ENCODE peak calls at places on chromosomes 3 and 15, in six cellular contexts. One of them, this sample, is unnamed. For H3K36me3, the result is how much of the 10 kb centered on the place peaks cover.

GRCh38 chr15:81908111-81908510 is 137.7 kb downstream of the MEX3B start:
- DNase-seq in WERI-Rb-1: no peak
- DNase-seq in tibial artery: no peak
- DNase-seq in pancreas: no peak
- DNase-seq in left lung: no peak
- DNase-seq in hepatocyte: no peak
- DNase-seq in this sample: no peak

GRCh38 chr15:63379492-63380150 is 2.0 kb downstream of the CA12 start:
- DNase-seq in tibial artery: no peak
- DNase-seq in left lung: no peak
- DNase-seq in pancreas: no peak
- DNase-seq in WERI-Rb-1: no peak
- DNase-seq in hepatocyte: no peak
- DNase-seq in this sample: no peak

GRCh38 chr15:57100136-57100539 is 181.7 kb downstream of the TCF12 start:
- DNase-seq in left lung: no peak
- DNase-seq in hepatocyte: no peak
- DNase-seq in tibial artery: no peak
- DNase-seq in pancreas: no peak
- DNase-seq in WERI-Rb-1: no peak
- DNase-seq in this sample: peak

GRCh38 chr3:179100652-179101051 is 29.0 kb upstream of the ZMAT3 start:
- DNase-seq in pancreas: no peak
- DNase-seq in WERI-Rb-1: no peak
- DNase-seq in hepatocyte: no peak
- DNase-seq in tibial artery: no peak
- DNase-seq in left lung: no peak
- DNase-seq in this sample: no peak

GRCh38 chr3:13698498-13698897 is 149.6 kb downstream of the FBLN2 start:
- DNase-seq in WERI-Rb-1: no peak
- DNase-seq in left lung: no peak
- DNase-seq in pancreas: no peak
- DNase-seq in tibial artery: no peak
- DNase-seq in hepatocyte: no peak
- DNase-seq in this sample: no peak

GRCh38 chr3:155241559-155241958 is 51.9 kb downstream of the STRIT1 start:
- DNase-seq in left lung: no peak
- DNase-seq in pancreas: no peak
- DNase-seq in tibial artery: no peak
- DNase-seq in WERI-Rb-1: peak
- DNase-seq in hepatocyte: no peak
- DNase-seq in this sample: no peak

GRCh38 chr3:188358787-188359493 is 205.0 kb downstream of the LPP start:
- DNase-seq in hepatocyte: no peak
- DNase-seq in tibial artery: no peak
- DNase-seq in left lung: no peak
- DNase-seq in WERI-Rb-1: no peak
- DNase-seq in pancreas: no peak
- DNase-seq in this sample: no peak

GRCh38 chr3:173865900-173866498 is 468.5 kb downstream of the NLGN1 start:
- DNase-seq in WERI-Rb-1: no peak
- DNase-seq in left lung: no peak
- DNase-seq in tibial artery: no peak
- DNase-seq in pancreas: no peak
- DNase-seq in hepatocyte: no peak
- DNase-seq in this sample: no peak

GRCh38 chr3:24100694-24101402 is 155.8 kb downstream of the NR1D2 start:
- DNase-seq in left lung: no peak
- DNase-seq in hepatocyte: peak
- DNase-seq in WERI-Rb-1: no peak
- DNase-seq in pancreas: no peak
- DNase-seq in tibial artery: no peak
- DNase-seq in this sample: no peak

GRCh38 chr3:21328982-21329381 is 422.0 kb downstream of the ZNF385D start:
- DNase-seq in left lung: no peak
- DNase-seq in hepatocyte: no peak
- DNase-seq in pancreas: no peak
- DNase-seq in WERI-Rb-1: no peak
- DNase-seq in tibial artery: no peak
- DNase-seq in this sample: no peak

GRCh38 chr3:39013289-39013688 is 38.5 kb downstream of the SCN11A start:
- DNase-seq in pancreas: no peak
- DNase-seq in hepatocyte: no peak
- DNase-seq in tibial artery: no peak
- DNase-seq in WERI-Rb-1: no peak
- DNase-seq in left lung: no peak
- DNase-seq in this sample: no peak

GRCh38 chr15:33104276-33104675 is 90.2 kb downstream of the FMN1 start:
- DNase-seq in tibial artery: no peak
- DNase-seq in WERI-Rb-1: no peak
- DNase-seq in hepatocyte: no peak
- DNase-seq in pancreas: no peak
- DNase-seq in left lung: no peak
- DNase-seq in this sample: no peak

GRCh38 chr3:31248619-31248992 is 284.1 kb upstream of the STT3B start:
- DNase-seq in WERI-Rb-1: no peak
- DNase-seq in hepatocyte: no peak
- DNase-seq in left lung: no peak
- DNase-seq in pancreas: no peak
- DNase-seq in tibial artery: no peak
- DNase-seq in this sample: no peak

GRCh38 chr15:57165992-57166391 is 210.3 kb upstream of the CGNL1 start:
- DNase-seq in left lung: no peak
- DNase-seq in hepatocyte: no peak
- DNase-seq in tibial artery: no peak
- DNase-seq in pancreas: no peak
- DNase-seq in WERI-Rb-1: no peak
- DNase-seq in this sample: no peak

GRCh38 chr3:73503781-73504180 is 121.0 kb downstream of the PDZRN3 start:
- DNase-seq in left lung: no peak
- DNase-seq in pancreas: no peak
- DNase-seq in WERI-Rb-1: no peak
- DNase-seq in tibial artery: no peak
- DNase-seq in hepatocyte: no peak
- DNase-seq in this sample: peak
- H3K4me3 ChIP-seq in left lung: no peak
- H3K4me3 ChIP-seq in pancreas: no peak
- H3K4me3 ChIP-seq in WERI-Rb-1: no peak
- H3K4me3 ChIP-seq in tibial artery: no peak
- H3K4me3 ChIP-seq in hepatocyte: no peak
- H3K4me3 ChIP-seq in this sample: no peak

GRCh38 chr3:112845772-112846171 is 892 bp downstream of the CD200R1L start:
- DNase-seq in hepatocyte: no peak
- DNase-seq in tibial artery: no peak
- DNase-seq in WERI-Rb-1: no peak
- DNase-seq in left lung: no peak
- DNase-seq in pancreas: no peak
- DNase-seq in this sample: no peak

GRCh38 chr3:112846764-112847163 is at the start of gene CD200R1L:
- DNase-seq in WERI-Rb-1: no peak
- DNase-seq in pancreas: no peak
- DNase-seq in tibial artery: no peak
- DNase-seq in left lung: no peak
- DNase-seq in hepatocyte: no peak
- DNase-seq in this sample: no peak

GRCh38 chr3:112847692-112848091 is 1.0 kb upstream of the CD200R1L start:
- DNase-seq in left lung: no peak
- DNase-seq in pancreas: no peak
- DNase-seq in tibial artery: no peak
- DNase-seq in hepatocyte: no peak
- DNase-seq in WERI-Rb-1: no peak
- DNase-seq in this sample: no peak

DNA sequence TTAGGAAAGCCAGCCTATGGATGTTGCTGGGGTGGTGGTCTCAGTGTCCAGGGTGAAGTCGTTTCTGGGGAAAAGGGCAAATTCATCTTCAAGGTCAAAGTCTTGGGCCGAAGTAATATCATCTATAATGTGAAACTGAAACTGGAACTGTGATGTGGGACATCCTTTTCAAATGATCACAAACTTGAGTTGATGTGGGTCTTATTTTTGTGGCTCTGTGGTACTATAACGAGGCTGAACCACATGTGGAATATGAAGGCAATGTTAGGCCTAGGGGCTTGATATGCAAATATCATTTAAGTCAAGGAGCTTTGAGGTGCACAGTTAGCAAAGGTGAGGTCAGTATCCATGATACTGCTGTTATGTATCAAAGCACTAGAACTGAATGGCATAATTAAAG is 1.5 kb upstream of the CD200R1L start:
- DNase-seq in WERI-Rb-1: no peak
- DNase-seq in pancreas: no peak
- DNase-seq in hepatocyte: no peak
- DNase-seq in tibial artery: no peak
- DNase-seq in left lung: no peak
- DNase-seq in this sample: no peak
- H3K36me3 ChIP-seq in WERI-Rb-1: under half
- H3K36me3 ChIP-seq in pancreas: under half
- H3K36me3 ChIP-seq in hepatocyte: under half
- H3K36me3 ChIP-seq in tibial artery: under half
- H3K36me3 ChIP-seq in left lung: under half
- H3K36me3 ChIP-seq in this sample: under half

GRCh38 chr15:43329222-43329959 is 982 bp downstream of the LCMT2 start:
- DNase-seq in WERI-Rb-1: no peak
- DNase-seq in hepatocyte: no peak
- DNase-seq in pancreas: peak
- DNase-seq in left lung: peak
- DNase-seq in tibial artery: peak
- DNase-seq in this sample: no peak

GRCh38 chr15:43330780-43331086 is 360 bp upstream of the LCMT2 start:
- DNase-seq in pancreas: no peak
- DNase-seq in hepatocyte: no peak
- DNase-seq in WERI-Rb-1: no peak
- DNase-seq in left lung: no peak
- DNase-seq in tibial artery: no peak
- DNase-seq in this sample: no peak

GRCh38 chr15:43325039-43325438 is 5.3 kb downstream of the LCMT2 start:
- DNase-seq in hepatocyte: no peak
- DNase-seq in left lung: no peak
- DNase-seq in pancreas: no peak
- DNase-seq in tibial artery: no peak
- DNase-seq in WERI-Rb-1: no peak
- DNase-seq in this sample: no peak

DNA sequence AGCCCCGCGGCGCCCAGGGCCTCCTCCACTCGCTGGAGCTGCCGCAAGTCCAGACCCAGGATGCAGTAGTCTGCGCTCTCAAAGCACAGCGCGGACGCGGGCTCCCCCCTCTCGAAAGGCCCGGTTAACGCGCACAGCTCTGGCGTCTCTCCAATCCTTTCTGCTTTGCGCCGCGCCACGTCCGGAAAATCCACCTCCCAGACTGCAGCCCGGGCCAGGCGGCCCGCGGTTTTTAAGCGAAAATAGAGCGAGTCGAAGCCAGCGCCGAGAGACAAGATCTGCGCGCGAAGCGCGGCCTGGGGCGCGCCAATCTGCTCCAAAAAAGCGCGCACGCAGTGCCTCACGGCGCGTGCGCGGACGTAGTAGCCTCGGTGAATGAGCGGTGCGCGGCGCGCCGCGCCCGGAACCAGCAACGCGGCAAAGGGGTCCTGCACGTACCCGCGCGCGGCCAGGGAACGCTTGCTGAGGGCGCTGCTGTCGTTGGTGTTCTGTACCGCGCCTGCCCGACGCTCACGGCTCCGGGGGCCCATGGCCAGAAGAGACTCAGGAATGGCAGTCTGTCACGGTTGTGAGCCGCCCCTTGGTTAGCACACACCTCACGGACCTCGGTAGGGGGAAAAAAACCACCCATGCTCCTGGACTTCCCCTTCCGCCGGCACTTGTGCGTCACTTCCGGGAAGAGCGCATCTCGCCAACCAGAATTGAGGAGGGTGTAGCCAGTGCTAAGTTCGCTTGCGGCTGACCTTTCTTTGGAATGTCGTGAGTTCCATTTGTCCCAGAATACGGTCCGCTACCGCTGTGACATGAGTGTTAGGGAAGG is at the start of gene LCMT2:
- DNase-seq in WERI-Rb-1: peak
- DNase-seq in hepatocyte: peak
- DNase-seq in left lung: peak
- DNase-seq in tibial artery: peak
- DNase-seq in pancreas: peak
- DNase-seq in this sample: peak
- TF ChIP-seq CTCF in WERI-Rb-1: no peak
- TF ChIP-seq CTCF in hepatocyte: peak
- TF ChIP-seq CTCF in left lung: no peak
- TF ChIP-seq CTCF in tibial artery: no peak
- TF ChIP-seq CTCF in pancreas: no peak
- TF ChIP-seq CTCF in this sample: no peak

GRCh38 chr15:40088929-40089755 is 19.5 kb downstream of the BMF start:
- DNase-seq in pancreas: no peak
- DNase-seq in left lung: no peak
- DNase-seq in WERI-Rb-1: peak
- DNase-seq in hepatocyte: no peak
- DNase-seq in tibial artery: no peak
- DNase-seq in this sample: no peak
- H3K4me3 ChIP-seq in pancreas: no peak
- H3K4me3 ChIP-seq in left lung: no peak
- H3K4me3 ChIP-seq in WERI-Rb-1: no peak
- H3K4me3 ChIP-seq in hepatocyte: no peak
- H3K4me3 ChIP-seq in tibial artery: no peak
- H3K4me3 ChIP-seq in this sample: no peak

GRCh38 chr3:52349611-52350395 is 33.7 kb downstream of the DNAH1 start:
- DNase-seq in tibial artery: no peak
- DNase-seq in WERI-Rb-1: no peak
- DNase-seq in pancreas: no peak
- DNase-seq in left lung: no peak
- DNase-seq in hepatocyte: no peak
- DNase-seq in this sample: no peak
- H3K36me3 ChIP-seq in tibial artery: half or more
- H3K36me3 ChIP-seq in WERI-Rb-1: under half
- H3K36me3 ChIP-seq in pancreas: under half
- H3K36me3 ChIP-seq in left lung: under half
- H3K36me3 ChIP-seq in hepatocyte: under half
- H3K36me3 ChIP-seq in this sample: under half

GRCh38 chr3:8095724-8096123 is 405.9 kb upstream of the LMCD1 start:
- DNase-seq in tibial artery: no peak
- DNase-seq in WERI-Rb-1: peak
- DNase-seq in hepatocyte: peak
- DNase-seq in pancreas: no peak
- DNase-seq in left lung: no peak
- DNase-seq in this sample: no peak
- TF ChIP-seq CTCF in tibial artery: no peak
- TF ChIP-seq CTCF in WERI-Rb-1: peak
- TF ChIP-seq CTCF in hepatocyte: peak
- TF ChIP-seq CTCF in pancreas: no peak
- TF ChIP-seq CTCF in left lung: no peak
- TF ChIP-seq CTCF in this sample: no peak

GRCh38 chr15:43516185-43516584 is 1.2 kb upstream of the MAP1A start:
- DNase-seq in left lung: no peak
- DNase-seq in pancreas: no peak
- DNase-seq in WERI-Rb-1: no peak
- DNase-seq in tibial artery: peak
- DNase-seq in hepatocyte: no peak
- DNase-seq in this sample: no peak
- H3K4me3 ChIP-seq in left lung: no peak
- H3K4me3 ChIP-seq in pancreas: no peak
- H3K4me3 ChIP-seq in WERI-Rb-1: no peak
- H3K4me3 ChIP-seq in tibial artery: peak
- H3K4me3 ChIP-seq in hepatocyte: no peak
- H3K4me3 ChIP-seq in this sample: no peak